ENCODE peak calls at places on chromosomes 3 and 15, in five cellular contexts. One of them, this sample, is unnamed.

GRCh38 chr15:68380456-68380855 is 51.5 kb downstream of the ITGA11 start:
- DNase-seq in MG63: no peak
- DNase-seq in anterior cingulate cortex: no peak
- DNase-seq in NCI-H748 treated with DMSO at 0.1 percent for 48 hours: no peak
- DNase-seq in left cardiac atrium: no peak
- DNase-seq in this sample: no peak

GRCh38 chr3:115321396-115321795 is 174.3 kb upstream of the ZBTB20 start:
- DNase-seq in anterior cingulate cortex: no peak
- DNase-seq in MG63: peak
- DNase-seq in left cardiac atrium: no peak
- DNase-seq in NCI-H748 treated with DMSO at 0.1 percent for 48 hours: peak
- DNase-seq in this sample: no peak

GRCh38 chr3:119457260-119457659 is 6.2 kb downstream of the TMEM39A start:
- DNase-seq in NCI-H748 treated with DMSO at 0.1 percent for 48 hours: no peak
- DNase-seq in MG63: no peak
- DNase-seq in anterior cingulate cortex: peak
- DNase-seq in left cardiac atrium: no peak
- DNase-seq in this sample: no peak

GRCh38 chr3:59286791-59287531 is 237.1 kb upstream of the CFAP20DC start:
- DNase-seq in left cardiac atrium: peak
- DNase-seq in NCI-H748 treated with DMSO at 0.1 percent for 48 hours: no peak
- DNase-seq in anterior cingulate cortex: no peak
- DNase-seq in MG63: no peak
- DNase-seq in this sample: peak

GRCh38 chr3:129596194-129597086 is 10.0 kb downstream of the PLXND1 start:
- DNase-seq in anterior cingulate cortex: peak
- DNase-seq in NCI-H748 treated with DMSO at 0.1 percent for 48 hours: no peak
- DNase-seq in MG63: peak
- DNase-seq in left cardiac atrium: peak
- DNase-seq in this sample: peak

GRCh38 chr3:95721938-95722337 is 1092.5 kb upstream of the EPHA6 start:
- DNase-seq in left cardiac atrium: no peak
- DNase-seq in NCI-H748 treated with DMSO at 0.1 percent for 48 hours: no peak
- DNase-seq in anterior cingulate cortex: no peak
- DNase-seq in MG63: no peak
- DNase-seq in this sample: no peak

GRCh38 chr3:55604414-55604813 is 117.3 kb upstream of the WNT5A start:
- DNase-seq in MG63: no peak
- DNase-seq in NCI-H748 treated with DMSO at 0.1 percent for 48 hours: no peak
- DNase-seq in left cardiac atrium: no peak
- DNase-seq in anterior cingulate cortex: no peak
- DNase-seq in this sample: no peak

GRCh38 chr3:154795582-154795981 is 284.5 kb upstream of the MME start:
- DNase-seq in NCI-H748 treated with DMSO at 0.1 percent for 48 hours: no peak
- DNase-seq in left cardiac atrium: no peak
- DNase-seq in anterior cingulate cortex: no peak
- DNase-seq in MG63: peak
- DNase-seq in this sample: no peak

GRCh38 chr3:67706934-67707333 is 52.5 kb upstream of the SUCLG2 start:
- DNase-seq in MG63: no peak
- DNase-seq in left cardiac atrium: no peak
- DNase-seq in anterior cingulate cortex: no peak
- DNase-seq in NCI-H748 treated with DMSO at 0.1 percent for 48 hours: no peak
- DNase-seq in this sample: no peak

GRCh38 chr3:68007621-68008226 is 353.3 kb upstream of the SUCLG2 start:
- DNase-seq in anterior cingulate cortex: no peak
- DNase-seq in left cardiac atrium: no peak
- DNase-seq in NCI-H748 treated with DMSO at 0.1 percent for 48 hours: no peak
- DNase-seq in MG63: no peak
- DNase-seq in this sample: no peak

GRCh38 chr3:70531063-70531657 is 218.7 kb upstream of the MDFIC2 start:
- DNase-seq in MG63: no peak
- DNase-seq in left cardiac atrium: no peak
- DNase-seq in NCI-H748 treated with DMSO at 0.1 percent for 48 hours: peak
- DNase-seq in anterior cingulate cortex: no peak
- DNase-seq in this sample: no peak

GRCh38 chr3:49799761-49800160 is at the start of gene CDHR4:
- DNase-seq in left cardiac atrium: peak
- DNase-seq in MG63: peak
- DNase-seq in NCI-H748 treated with DMSO at 0.1 percent for 48 hours: no peak
- DNase-seq in anterior cingulate cortex: no peak
- DNase-seq in this sample: no peak

GRCh38 chr3:188664795-188665194 is 507.0 kb upstream of the TPRG1 start:
- DNase-seq in left cardiac atrium: no peak
- DNase-seq in NCI-H748 treated with DMSO at 0.1 percent for 48 hours: no peak
- DNase-seq in MG63: no peak
- DNase-seq in anterior cingulate cortex: no peak
- DNase-seq in this sample: no peak

GRCh38 chr3:157239082-157239704 is 79.2 kb upstream of the CCNL1 start:
- DNase-seq in NCI-H748 treated with DMSO at 0.1 percent for 48 hours: no peak
- DNase-seq in left cardiac atrium: peak
- DNase-seq in anterior cingulate cortex: peak
- DNase-seq in MG63: peak
- DNase-seq in this sample: peak

GRCh38 chr3:115239717-115240116 is 92.6 kb upstream of the ZBTB20 start:
- DNase-seq in NCI-H748 treated with DMSO at 0.1 percent for 48 hours: peak
- DNase-seq in left cardiac atrium: peak
- DNase-seq in MG63: peak
- DNase-seq in anterior cingulate cortex: peak
- DNase-seq in this sample: no peak

This sample was measured in left lung.